ENCODE peak calls at places on chromosomes 12 and 14, in eight cellular contexts. One of them, this sample, is unnamed.

GRCh38 chr12:96265400-96265799 is 71.2 kb downstream of the ELK3 start:
- DNase-seq in SK-N-MC: no peak
- DNase-seq in A549: no peak
- DNase-seq in GM12865: no peak
- DNase-seq in GM04503: no peak
- DNase-seq in activated T-cell treated with anti-CD3 and anti-CD28 coated beads for 1 hour: no peak
- DNase-seq in T-helper 1 cell: no peak
- DNase-seq in aorta: no peak
- DNase-seq in this sample: no peak

GRCh38 chr12:112807452-112807851 is 15.9 kb downstream of the RPH3A start:
- DNase-seq in SK-N-MC: no peak
- DNase-seq in A549: peak
- DNase-seq in GM12865: no peak
- DNase-seq in GM04503: no peak
- DNase-seq in activated T-cell treated with anti-CD3 and anti-CD28 coated beads for 1 hour: no peak
- DNase-seq in T-helper 1 cell: no peak
- DNase-seq in aorta: no peak
- DNase-seq in this sample: no peak

GRCh38 chr14:98868846-98869245 is 403.2 kb downstream of the BCL11B start:
- DNase-seq in SK-N-MC: no peak
- DNase-seq in A549: no peak
- DNase-seq in GM12865: no peak
- DNase-seq in GM04503: no peak
- DNase-seq in activated T-cell treated with anti-CD3 and anti-CD28 coated beads for 1 hour: no peak
- DNase-seq in T-helper 1 cell: no peak
- DNase-seq in aorta: no peak
- DNase-seq in this sample: no peak

GRCh38 chr14:99133563-99134332 is 138.2 kb downstream of the BCL11B start:
- DNase-seq in SK-N-MC: no peak
- DNase-seq in A549: no peak
- DNase-seq in GM12865: no peak
- DNase-seq in GM04503: no peak
- DNase-seq in activated T-cell treated with anti-CD3 and anti-CD28 coated beads for 1 hour: no peak
- DNase-seq in T-helper 1 cell: no peak
- DNase-seq in aorta: peak
- DNase-seq in this sample: no peak

GRCh38 chr14:31420013-31420318 is 384 bp downstream of the HEATR5A start:
- DNase-seq in SK-N-MC: no peak
- DNase-seq in A549: peak
- DNase-seq in GM12865: peak
- DNase-seq in GM04503: no peak
- DNase-seq in activated T-cell treated with anti-CD3 and anti-CD28 coated beads for 1 hour: peak
- DNase-seq in T-helper 1 cell: no peak
- DNase-seq in aorta: peak
- DNase-seq in this sample: peak

GRCh38 chr12:80187660-80188090 is 88.3 kb downstream of the OTOGL start:
- DNase-seq in SK-N-MC: no peak
- DNase-seq in A549: no peak
- DNase-seq in GM12865: peak
- DNase-seq in GM04503: no peak
- DNase-seq in activated T-cell treated with anti-CD3 and anti-CD28 coated beads for 1 hour: no peak
- DNase-seq in T-helper 1 cell: no peak
- DNase-seq in aorta: no peak
- DNase-seq in this sample: no peak

GRCh38 chr14:75542585-75543091 is 20.4 kb downstream of the BATF start:
- DNase-seq in SK-N-MC: no peak
- DNase-seq in A549: no peak
- DNase-seq in GM12865: peak
- DNase-seq in GM04503: no peak
- DNase-seq in activated T-cell treated with anti-CD3 and anti-CD28 coated beads for 1 hour: peak
- DNase-seq in T-helper 1 cell: peak
- DNase-seq in aorta: peak
- DNase-seq in this sample: no peak

GRCh38 chr12:127191124-127191523 is 1075.8 kb upstream of the TMEM132C start:
- DNase-seq in SK-N-MC: no peak
- DNase-seq in A549: no peak
- DNase-seq in GM12865: no peak
- DNase-seq in GM04503: peak
- DNase-seq in activated T-cell treated with anti-CD3 and anti-CD28 coated beads for 1 hour: no peak
- DNase-seq in T-helper 1 cell: no peak
- DNase-seq in aorta: no peak
- DNase-seq in this sample: no peak

GRCh38 chr12:98325003-98325402 is 190.4 kb upstream of the TMPO start:
- DNase-seq in SK-N-MC: no peak
- DNase-seq in A549: no peak
- DNase-seq in GM12865: no peak
- DNase-seq in GM04503: no peak
- DNase-seq in activated T-cell treated with anti-CD3 and anti-CD28 coated beads for 1 hour: no peak
- DNase-seq in T-helper 1 cell: no peak
- DNase-seq in aorta: no peak
- DNase-seq in this sample: no peak

GRCh38 chr12:66859751-66860440 is 181.0 kb upstream of the GRIP1 start:
- DNase-seq in SK-N-MC: no peak
- DNase-seq in A549: no peak
- DNase-seq in GM12865: no peak
- DNase-seq in GM04503: no peak
- DNase-seq in activated T-cell treated with anti-CD3 and anti-CD28 coated beads for 1 hour: no peak
- DNase-seq in T-helper 1 cell: no peak
- DNase-seq in aorta: no peak
- DNase-seq in this sample: no peak

GRCh38 chr12:47781479-47782371 is 8.7 kb downstream of the SLC48A1 start:
- DNase-seq in SK-N-MC: no peak
- DNase-seq in A549: no peak
- DNase-seq in GM12865: no peak
- DNase-seq in GM04503: no peak
- DNase-seq in activated T-cell treated with anti-CD3 and anti-CD28 coated beads for 1 hour: no peak
- DNase-seq in T-helper 1 cell: no peak
- DNase-seq in aorta: no peak
- DNase-seq in this sample: no peak

GRCh38 chr12:96210376-96211055 is 16.3 kb downstream of the ELK3 start:
- DNase-seq in SK-N-MC: no peak
- DNase-seq in A549: no peak
- DNase-seq in GM12865: peak
- DNase-seq in GM04503: no peak
- DNase-seq in activated T-cell treated with anti-CD3 and anti-CD28 coated beads for 1 hour: peak
- DNase-seq in T-helper 1 cell: no peak
- DNase-seq in aorta: no peak
- DNase-seq in this sample: no peak

GRCh38 chr12:79546461-79547043 is 144.2 kb downstream of the PAWR start:
- DNase-seq in SK-N-MC: no peak
- DNase-seq in A549: peak
- DNase-seq in GM12865: no peak
- DNase-seq in GM04503: no peak
- DNase-seq in activated T-cell treated with anti-CD3 and anti-CD28 coated beads for 1 hour: no peak
- DNase-seq in T-helper 1 cell: no peak
- DNase-seq in aorta: no peak
- DNase-seq in this sample: no peak

GRCh38 chr12:113403435-113404415 is at the start of gene SDS:
- DNase-seq in SK-N-MC: no peak
- DNase-seq in A549: no peak
- DNase-seq in GM12865: no peak
- DNase-seq in GM04503: no peak
- DNase-seq in activated T-cell treated with anti-CD3 and anti-CD28 coated beads for 1 hour: no peak
- DNase-seq in T-helper 1 cell: no peak
- DNase-seq in aorta: peak
- DNase-seq in this sample: no peak

GRCh38 chr14:81312289-81312876 is 87.7 kb downstream of the STON2 start:
- DNase-seq in SK-N-MC: no peak
- DNase-seq in A549: no peak
- DNase-seq in GM12865: no peak
- DNase-seq in GM04503: no peak
- DNase-seq in activated T-cell treated with anti-CD3 and anti-CD28 coated beads for 1 hour: no peak
- DNase-seq in T-helper 1 cell: no peak
- DNase-seq in aorta: no peak
- DNase-seq in this sample: peak

This sample was measured in Caco-2.